ENCODE peak calls at places on chromosomes 16 and 17, in six cellular contexts. One of them, this sample, is unnamed.

GRCh38 chr17:45155483-45155882 is 6.2 kb upstream of the HEXIM2 start:
- DNase-seq in HCT116: no peak
- DNase-seq in fibroblast of lung: no peak
- DNase-seq in heart right ventricle: no peak
- DNase-seq in upper lobe of left lung: no peak
- DNase-seq in thoracic aorta: no peak
- DNase-seq in this sample: no peak

GRCh38 chr16:2333772-2334379 is 6.7 kb downstream of the ABCA3 start:
- DNase-seq in HCT116: peak; percentile 45
- DNase-seq in upper lobe of left lung: no peak
- DNase-seq in fibroblast of lung: no peak
- DNase-seq in thoracic aorta: no peak
- DNase-seq in heart right ventricle: no peak
- DNase-seq in this sample: no peak

GRCh38 chr17:16352838-16353701 is at the start of gene CENPV:
- DNase-seq in thoracic aorta: no peak
- DNase-seq in HCT116: peak; percentile 41
- DNase-seq in fibroblast of lung: peak; percentile 40
- DNase-seq in heart right ventricle: no peak
- DNase-seq in upper lobe of left lung: peak; percentile 31
- DNase-seq in this sample: no peak

GRCh38 chr17:51692917-51693316 is 432.6 kb downstream of the UTP18 start:
- DNase-seq in heart right ventricle: no peak
- DNase-seq in fibroblast of lung: no peak
- DNase-seq in upper lobe of left lung: no peak
- DNase-seq in HCT116: no peak
- DNase-seq in thoracic aorta: no peak
- DNase-seq in this sample: no peak

GRCh38 chr16:89918453-89919347 is at the start of gene MC1R:
- DNase-seq in heart right ventricle: peak; percentile 35
- DNase-seq in upper lobe of left lung: no peak
- DNase-seq in fibroblast of lung: peak; percentile 44
- DNase-seq in HCT116: peak; percentile 26
- DNase-seq in thoracic aorta: no peak
- DNase-seq in this sample: no peak

GRCh38 chr17:74272731-74273201 is 1.3 kb upstream of the DNAI2 start:
- DNase-seq in upper lobe of left lung: no peak
- DNase-seq in heart right ventricle: peak; percentile 75
- DNase-seq in thoracic aorta: no peak
- DNase-seq in HCT116: no peak
- DNase-seq in fibroblast of lung: peak; percentile 83
- DNase-seq in this sample: no peak

GRCh38 chr17:1485311-1485747 is 7.2 kb downstream of the MYO1C start:
- DNase-seq in HCT116: no peak
- DNase-seq in heart right ventricle: peak; percentile 76
- DNase-seq in upper lobe of left lung: peak; percentile 37
- DNase-seq in thoracic aorta: no peak
- DNase-seq in fibroblast of lung: no peak
- DNase-seq in this sample: no peak

GRCh38 chr16:56197227-56197992 is 6.1 kb downstream of the GNAO1 start:
- DNase-seq in heart right ventricle: no peak
- DNase-seq in thoracic aorta: no peak
- DNase-seq in fibroblast of lung: no peak
- DNase-seq in HCT116: no peak
- DNase-seq in upper lobe of left lung: no peak
- DNase-seq in this sample: no peak

DNA sequence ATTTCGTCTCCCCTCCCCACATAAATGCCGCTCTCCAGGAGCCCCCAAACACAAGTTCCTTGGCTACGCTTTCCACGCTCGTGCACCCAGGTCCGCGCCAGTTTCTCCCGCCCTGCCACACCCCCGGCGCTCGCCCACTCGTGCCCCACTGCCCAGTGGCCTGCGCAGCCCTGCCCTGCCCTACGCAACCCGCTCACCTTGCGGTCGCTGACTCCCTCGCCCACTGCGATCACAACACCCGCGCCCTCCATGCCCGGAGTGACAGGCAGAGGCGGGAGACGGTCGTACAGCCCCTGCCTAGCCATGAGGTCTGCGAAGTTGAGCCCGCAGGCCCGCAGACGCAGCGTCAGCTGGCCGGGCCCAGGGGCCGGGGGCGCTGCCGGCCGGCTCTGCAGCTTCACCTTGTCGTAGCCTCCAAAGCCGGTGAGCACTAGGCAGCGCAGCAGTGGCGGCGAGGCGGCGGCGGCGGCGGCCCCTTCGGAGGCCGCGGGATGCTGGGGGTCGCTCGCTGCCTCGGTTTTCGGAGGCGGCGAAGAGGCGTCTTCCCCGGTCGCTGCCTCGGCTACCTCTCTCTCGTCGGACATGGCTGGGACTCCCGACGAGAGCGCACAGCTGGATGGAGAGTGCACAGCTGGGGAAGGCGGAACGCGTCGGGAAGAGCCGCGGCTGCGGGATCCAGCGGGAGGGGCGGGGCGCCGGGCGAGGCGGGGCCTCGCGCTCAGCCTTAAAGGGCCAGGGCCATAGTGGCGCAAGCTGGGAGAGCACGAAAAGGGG is at the start of gene VAT1:
- DNase-seq in thoracic aorta: no peak
- DNase-seq in fibroblast of lung: peak; percentile 63
- DNase-seq in HCT116: peak; percentile 46
- DNase-seq in heart right ventricle: peak; percentile 79
- DNase-seq in upper lobe of left lung: peak; percentile 85
- DNase-seq in this sample: no peak
- TF ChIP-seq CTCF in thoracic aorta: no peak
- TF ChIP-seq CTCF in fibroblast of lung: no peak
- TF ChIP-seq CTCF in HCT116: no peak
- TF ChIP-seq CTCF in heart right ventricle: no peak
- TF ChIP-seq CTCF in upper lobe of left lung: no peak
- TF ChIP-seq CTCF in this sample: no peak

GRCh38 chr17:39684369-39685043 is 3.4 kb downstream of the PGAP3 start:
- DNase-seq in HCT116: no peak
- DNase-seq in fibroblast of lung: no peak
- DNase-seq in thoracic aorta: no peak
- DNase-seq in upper lobe of left lung: no peak
- DNase-seq in heart right ventricle: no peak
- DNase-seq in this sample: no peak

GRCh38 chr17:39688475-39688835 is 598 bp upstream of the PGAP3 start:
- DNase-seq in heart right ventricle: no peak
- DNase-seq in fibroblast of lung: no peak
- DNase-seq in thoracic aorta: no peak
- DNase-seq in upper lobe of left lung: no peak
- DNase-seq in HCT116: no peak
- DNase-seq in this sample: no peak

GRCh38 chr17:39687546-39688474 is at the start of gene PGAP3:
- DNase-seq in HCT116: peak; percentile 91
- DNase-seq in fibroblast of lung: peak; percentile 89
- DNase-seq in heart right ventricle: peak; percentile 89
- DNase-seq in upper lobe of left lung: peak; percentile 89
- DNase-seq in thoracic aorta: peak; percentile 78
- DNase-seq in this sample: peak; percentile 66

GRCh38 chr17:39687101-39687545 is 734 bp downstream of the PGAP3 start:
- DNase-seq in HCT116: no peak
- DNase-seq in fibroblast of lung: no peak
- DNase-seq in thoracic aorta: no peak
- DNase-seq in heart right ventricle: no peak
- DNase-seq in upper lobe of left lung: no peak
- DNase-seq in this sample: no peak

DNA sequence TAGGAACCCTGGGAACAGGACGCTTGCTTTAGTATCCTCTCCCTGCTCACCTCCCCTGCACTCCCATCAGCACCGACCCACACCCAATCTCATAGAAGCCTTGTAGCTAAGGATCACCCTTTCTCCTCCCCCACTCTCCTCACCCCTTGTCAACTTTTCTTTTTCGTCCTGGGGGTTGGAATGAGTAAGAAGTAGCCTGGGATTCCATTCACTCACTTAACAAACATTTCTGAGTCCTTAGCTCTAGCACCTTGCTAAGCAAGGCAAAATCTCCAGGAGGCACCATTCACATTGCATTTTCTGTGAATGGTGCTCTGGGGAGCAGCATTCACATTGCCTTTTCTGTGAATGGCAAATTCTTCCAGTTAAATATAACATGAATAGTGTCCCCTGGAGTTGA is 1.1 kb upstream of the PGAP3 start:
- DNase-seq in thoracic aorta: no peak
- DNase-seq in fibroblast of lung: no peak
- DNase-seq in upper lobe of left lung: no peak
- DNase-seq in heart right ventricle: no peak
- DNase-seq in HCT116: no peak
- DNase-seq in this sample: no peak
- H3K4me3 ChIP-seq in thoracic aorta: peak overlapping the region; percentile 72
- H3K4me3 ChIP-seq in fibroblast of lung: peak overlapping the region; percentile 88
- H3K4me3 ChIP-seq in upper lobe of left lung: peak overlapping the region; percentile 86
- H3K4me3 ChIP-seq in heart right ventricle: no peak overlapping the region
- H3K4me3 ChIP-seq in HCT116: peak overlapping the region; percentile 89
- H3K4me3 ChIP-seq in this sample: peak overlapping the region; percentile 83

GRCh38 chr16:4359914-4360313 is 8.8 kb upstream of the PAM16 start:
- DNase-seq in upper lobe of left lung: no peak
- DNase-seq in heart right ventricle: no peak
- DNase-seq in fibroblast of lung: no peak
- DNase-seq in HCT116: no peak
- DNase-seq in thoracic aorta: no peak
- DNase-seq in this sample: no peak
- H3K27me3 ChIP-seq in upper lobe of left lung: no peaks in the 10 kb centered on the region
- H3K27me3 ChIP-seq in heart right ventricle: no peaks in the 10 kb centered on the region
- H3K27me3 ChIP-seq in fibroblast of lung: no peaks in the 10 kb centered on the region
- H3K27me3 ChIP-seq in HCT116: no peaks in the 10 kb centered on the region
- H3K27me3 ChIP-seq in thoracic aorta: no peaks in the 10 kb centered on the region
- H3K27me3 ChIP-seq in this sample: no peaks in the 10 kb centered on the region

DNA sequence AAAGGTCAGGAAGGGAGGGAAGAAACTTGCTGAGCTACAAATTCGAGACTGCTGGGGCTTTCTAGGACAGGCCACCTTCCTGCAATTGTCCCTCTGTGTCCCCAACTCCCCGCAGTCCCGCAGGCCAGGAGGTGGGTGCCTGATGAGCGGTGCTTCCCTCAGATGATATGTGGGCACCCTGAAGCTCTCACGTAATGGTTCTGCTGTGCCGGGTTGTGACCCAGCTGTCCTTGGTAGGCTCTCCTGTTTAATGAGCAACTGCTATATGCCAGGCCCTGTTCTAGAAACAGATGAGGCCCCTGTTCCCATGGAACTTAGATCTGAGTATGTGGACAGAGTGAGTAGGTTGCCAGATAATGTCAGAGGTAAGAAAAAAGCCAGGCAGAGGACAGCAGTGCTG is 22.0 kb upstream of the MYO15B start:
- DNase-seq in heart right ventricle: no peak
- DNase-seq in HCT116: no peak
- DNase-seq in upper lobe of left lung: no peak
- DNase-seq in fibroblast of lung: no peak
- DNase-seq in thoracic aorta: no peak
- DNase-seq in this sample: no peak
- TF ChIP-seq CTCF in heart right ventricle: no peak
- TF ChIP-seq CTCF in HCT116: no peak
- TF ChIP-seq CTCF in upper lobe of left lung: no peak
- TF ChIP-seq CTCF in fibroblast of lung: no peak
- TF ChIP-seq CTCF in thoracic aorta: no peak
- TF ChIP-seq CTCF in this sample: no peak

This sample was measured in AG04450.